ENCODE peak calls at places on chromosomes 4 and X, in eight cellular contexts. One of them, this sample, is unnamed.

GRCh38 chrX:45479835-45480422 is 279.3 kb upstream of the DIPK2B start:
- DNase-seq in NCI-H1694 treated with DMSO at 0.1 percent for 48 hours: no peak
- DNase-seq in HTR-8/SVneo: peak
- DNase-seq in dermis microvascular lymphatic vessel endothelial cell: peak
- DNase-seq in stimulated activated CD4-positive, alpha-beta T cell treated with anti-CD3 and anti-CD28 coated beads, Interleukin-15, amount 100 ng/mL, for 24 hours: no peak
- DNase-seq in cardiac muscle cell: no peak
- DNase-seq in progenitor cell of endocrine pancreas: no peak
- DNase-seq in head of caudate nucleus: no peak
- DNase-seq in this sample: no peak

GRCh38 chr4:41505161-41505653 is 32.8 kb upstream of the LIMCH1 start:
- DNase-seq in NCI-H1694 treated with DMSO at 0.1 percent for 48 hours: peak
- DNase-seq in HTR-8/SVneo: no peak
- DNase-seq in dermis microvascular lymphatic vessel endothelial cell: peak
- DNase-seq in stimulated activated CD4-positive, alpha-beta T cell treated with anti-CD3 and anti-CD28 coated beads, Interleukin-15, amount 100 ng/mL, for 24 hours: no peak
- DNase-seq in cardiac muscle cell: no peak
- DNase-seq in progenitor cell of endocrine pancreas: no peak
- DNase-seq in head of caudate nucleus: peak
- DNase-seq in this sample: no peak

GRCh38 chrX:150958177-150958576 is 25.0 kb upstream of the HMGB3 start:
- DNase-seq in NCI-H1694 treated with DMSO at 0.1 percent for 48 hours: peak
- DNase-seq in HTR-8/SVneo: no peak
- DNase-seq in dermis microvascular lymphatic vessel endothelial cell: no peak
- DNase-seq in stimulated activated CD4-positive, alpha-beta T cell treated with anti-CD3 and anti-CD28 coated beads, Interleukin-15, amount 100 ng/mL, for 24 hours: no peak
- DNase-seq in cardiac muscle cell: no peak
- DNase-seq in progenitor cell of endocrine pancreas: no peak
- DNase-seq in head of caudate nucleus: peak
- DNase-seq in this sample: no peak

GRCh38 chr4:7034262-7035081 is 8.7 kb upstream of the TADA2B start:
- DNase-seq in NCI-H1694 treated with DMSO at 0.1 percent for 48 hours: no peak
- DNase-seq in HTR-8/SVneo: no peak
- DNase-seq in dermis microvascular lymphatic vessel endothelial cell: no peak
- DNase-seq in stimulated activated CD4-positive, alpha-beta T cell treated with anti-CD3 and anti-CD28 coated beads, Interleukin-15, amount 100 ng/mL, for 24 hours: no peak
- DNase-seq in cardiac muscle cell: no peak
- DNase-seq in progenitor cell of endocrine pancreas: peak
- DNase-seq in head of caudate nucleus: peak
- DNase-seq in this sample: no peak

GRCh38 chr4:1309261-1310010 is 19.7 kb downstream of the MAEA start:
- DNase-seq in NCI-H1694 treated with DMSO at 0.1 percent for 48 hours: no peak
- DNase-seq in HTR-8/SVneo: peak
- DNase-seq in dermis microvascular lymphatic vessel endothelial cell: peak
- DNase-seq in stimulated activated CD4-positive, alpha-beta T cell treated with anti-CD3 and anti-CD28 coated beads, Interleukin-15, amount 100 ng/mL, for 24 hours: peak
- DNase-seq in cardiac muscle cell: peak
- DNase-seq in progenitor cell of endocrine pancreas: peak
- DNase-seq in head of caudate nucleus: peak
- DNase-seq in this sample: peak

GRCh38 chr4:183638436-183638835 is 20.5 kb downstream of the RWDD4 start:
- DNase-seq in NCI-H1694 treated with DMSO at 0.1 percent for 48 hours: no peak
- DNase-seq in HTR-8/SVneo: no peak
- DNase-seq in dermis microvascular lymphatic vessel endothelial cell: no peak
- DNase-seq in stimulated activated CD4-positive, alpha-beta T cell treated with anti-CD3 and anti-CD28 coated beads, Interleukin-15, amount 100 ng/mL, for 24 hours: no peak
- DNase-seq in cardiac muscle cell: no peak
- DNase-seq in progenitor cell of endocrine pancreas: no peak
- DNase-seq in head of caudate nucleus: peak
- DNase-seq in this sample: no peak

GRCh38 chr4:71648923-71649322 is 135.0 kb downstream of the GC start:
- DNase-seq in NCI-H1694 treated with DMSO at 0.1 percent for 48 hours: no peak
- DNase-seq in HTR-8/SVneo: no peak
- DNase-seq in dermis microvascular lymphatic vessel endothelial cell: no peak
- DNase-seq in stimulated activated CD4-positive, alpha-beta T cell treated with anti-CD3 and anti-CD28 coated beads, Interleukin-15, amount 100 ng/mL, for 24 hours: no peak
- DNase-seq in cardiac muscle cell: no peak
- DNase-seq in progenitor cell of endocrine pancreas: no peak
- DNase-seq in head of caudate nucleus: no peak
- DNase-seq in this sample: no peak

GRCh38 chr4:95129708-95130343 is 372.1 kb downstream of the BMPR1B start:
- DNase-seq in NCI-H1694 treated with DMSO at 0.1 percent for 48 hours: no peak
- DNase-seq in HTR-8/SVneo: peak
- DNase-seq in dermis microvascular lymphatic vessel endothelial cell: peak
- DNase-seq in stimulated activated CD4-positive, alpha-beta T cell treated with anti-CD3 and anti-CD28 coated beads, Interleukin-15, amount 100 ng/mL, for 24 hours: no peak
- DNase-seq in cardiac muscle cell: no peak
- DNase-seq in progenitor cell of endocrine pancreas: no peak
- DNase-seq in head of caudate nucleus: no peak
- DNase-seq in this sample: no peak

GRCh38 chrX:40167240-40168182 is 69.8 kb upstream of the BCOR start:
- DNase-seq in NCI-H1694 treated with DMSO at 0.1 percent for 48 hours: no peak
- DNase-seq in HTR-8/SVneo: no peak
- DNase-seq in dermis microvascular lymphatic vessel endothelial cell: no peak
- DNase-seq in stimulated activated CD4-positive, alpha-beta T cell treated with anti-CD3 and anti-CD28 coated beads, Interleukin-15, amount 100 ng/mL, for 24 hours: peak
- DNase-seq in cardiac muscle cell: peak
- DNase-seq in progenitor cell of endocrine pancreas: no peak
- DNase-seq in head of caudate nucleus: peak
- DNase-seq in this sample: no peak

GRCh38 chrX:39248330-39248729 is 447.1 kb downstream of the MID1IP1 start:
- DNase-seq in NCI-H1694 treated with DMSO at 0.1 percent for 48 hours: no peak
- DNase-seq in HTR-8/SVneo: no peak
- DNase-seq in dermis microvascular lymphatic vessel endothelial cell: no peak
- DNase-seq in stimulated activated CD4-positive, alpha-beta T cell treated with anti-CD3 and anti-CD28 coated beads, Interleukin-15, amount 100 ng/mL, for 24 hours: no peak
- DNase-seq in cardiac muscle cell: no peak
- DNase-seq in progenitor cell of endocrine pancreas: no peak
- DNase-seq in head of caudate nucleus: no peak
- DNase-seq in this sample: no peak

GRCh38 chr4:1491630-1492457 is 85.6 kb upstream of the NKX1-1 start:
- DNase-seq in NCI-H1694 treated with DMSO at 0.1 percent for 48 hours: no peak
- DNase-seq in HTR-8/SVneo: no peak
- DNase-seq in dermis microvascular lymphatic vessel endothelial cell: no peak
- DNase-seq in stimulated activated CD4-positive, alpha-beta T cell treated with anti-CD3 and anti-CD28 coated beads, Interleukin-15, amount 100 ng/mL, for 24 hours: no peak
- DNase-seq in cardiac muscle cell: no peak
- DNase-seq in progenitor cell of endocrine pancreas: no peak
- DNase-seq in head of caudate nucleus: no peak
- DNase-seq in this sample: no peak

GRCh38 chr4:1216869-1217294 is 32.0 kb downstream of the CTBP1 start:
- DNase-seq in NCI-H1694 treated with DMSO at 0.1 percent for 48 hours: no peak
- DNase-seq in HTR-8/SVneo: no peak
- DNase-seq in dermis microvascular lymphatic vessel endothelial cell: peak
- DNase-seq in stimulated activated CD4-positive, alpha-beta T cell treated with anti-CD3 and anti-CD28 coated beads, Interleukin-15, amount 100 ng/mL, for 24 hours: peak
- DNase-seq in cardiac muscle cell: no peak
- DNase-seq in progenitor cell of endocrine pancreas: no peak
- DNase-seq in head of caudate nucleus: peak
- DNase-seq in this sample: no peak

GRCh38 chrX:1685460-1685859 is 70.6 kb downstream of the ASMT start:
- DNase-seq in NCI-H1694 treated with DMSO at 0.1 percent for 48 hours: no peak
- DNase-seq in HTR-8/SVneo: no peak
- DNase-seq in dermis microvascular lymphatic vessel endothelial cell: no peak
- DNase-seq in stimulated activated CD4-positive, alpha-beta T cell treated with anti-CD3 and anti-CD28 coated beads, Interleukin-15, amount 100 ng/mL, for 24 hours: no peak
- DNase-seq in cardiac muscle cell: no peak
- DNase-seq in progenitor cell of endocrine pancreas: no peak
- DNase-seq in head of caudate nucleus: no peak
- DNase-seq in this sample: peak

GRCh38 chr4:120299631-120300030 is 233.0 kb upstream of the MAD2L1 start:
- DNase-seq in NCI-H1694 treated with DMSO at 0.1 percent for 48 hours: no peak
- DNase-seq in HTR-8/SVneo: no peak
- DNase-seq in dermis microvascular lymphatic vessel endothelial cell: no peak
- DNase-seq in stimulated activated CD4-positive, alpha-beta T cell treated with anti-CD3 and anti-CD28 coated beads, Interleukin-15, amount 100 ng/mL, for 24 hours: no peak
- DNase-seq in cardiac muscle cell: no peak
- DNase-seq in progenitor cell of endocrine pancreas: no peak
- DNase-seq in head of caudate nucleus: no peak
- DNase-seq in this sample: no peak

GRCh38 chr4:89434364-89434988 is 126.9 kb upstream of the GPRIN3 start:
- DNase-seq in NCI-H1694 treated with DMSO at 0.1 percent for 48 hours: peak
- DNase-seq in HTR-8/SVneo: peak
- DNase-seq in dermis microvascular lymphatic vessel endothelial cell: peak
- DNase-seq in stimulated activated CD4-positive, alpha-beta T cell treated with anti-CD3 and anti-CD28 coated beads, Interleukin-15, amount 100 ng/mL, for 24 hours: no peak
- DNase-seq in cardiac muscle cell: peak
- DNase-seq in progenitor cell of endocrine pancreas: no peak
- DNase-seq in head of caudate nucleus: no peak
- DNase-seq in this sample: no peak

GRCh38 chr4:56677673-56678072 is 3.4 kb downstream of the HOPX start:
- DNase-seq in NCI-H1694 treated with DMSO at 0.1 percent for 48 hours: no peak
- DNase-seq in HTR-8/SVneo: no peak
- DNase-seq in dermis microvascular lymphatic vessel endothelial cell: no peak
- DNase-seq in stimulated activated CD4-positive, alpha-beta T cell treated with anti-CD3 and anti-CD28 coated beads, Interleukin-15, amount 100 ng/mL, for 24 hours: no peak
- DNase-seq in cardiac muscle cell: no peak
- DNase-seq in progenitor cell of endocrine pancreas: no peak
- DNase-seq in head of caudate nucleus: no peak
- DNase-seq in this sample: no peak